ENCODE peak calls at places on chromosomes 13 and 19, in four cellular contexts. D, M, I and K are unnamed samples.

GRCh38 chr19:45809643-45810159 is 5.4 kb downstream of the RSPH6A start:
- DNase-seq in I (peak), D (peak), M (no peak), K (peak)

GRCh38 chr19:30117636-30118145 is 175.7 kb downstream of the URI1 start:
- DNase-seq in M (no peak), I (no peak), D (no peak), K (no peak)

GRCh38 chr13:114017028-114017630 is 43.3 kb upstream of the C13orf46 start:
- DNase-seq in I (peak), M (peak), D (peak), K (peak)

GRCh38 chr13:54287062-54287764 is 1258.6 kb downstream of the OLFM4 start:
- DNase-seq in M (no peak), D (peak), I (no peak), K (no peak)

GRCh38 chr19:34232566-34233481 is 21.5 kb upstream of the GARRE1 start:
- DNase-seq in D (no peak), I (no peak), M (no peak), K (peak)

GRCh38 chr19:29798783-29799182 is 13.0 kb upstream of the CCNE1 start:
- DNase-seq in I (no peak), M (no peak), D (no peak), K (peak)

GRCh38 chr13:112875627-112876026 is 93.4 kb upstream of the MCF2L start:
- DNase-seq in M (no peak), D (no peak), I (no peak), K (no peak)

GRCh38 chr13:97030705-97031452 is 36.6 kb upstream of the OXGR1 start:
- DNase-seq in M (no peak), I (peak), D (no peak), K (peak)

GRCh38 chr13:37490176-37490575 is 108.4 kb downstream of the POSTN start:
- DNase-seq in D (no peak), I (no peak), M (no peak), K (peak)

GRCh38 chr19:29969891-29970290 is 27.9 kb downstream of the URI1 start:
- DNase-seq in M (no peak), D (no peak), I (no peak), K (no peak)

GRCh38 chr19:39436350-39436716 is 584 bp upstream of the RPS16 start:
- DNase-seq in I (no peak), M (no peak), D (no peak), K (no peak)

GRCh38 chr19:12946092-12946845 is 607 bp downstream of the RAD23A start:
- DNase-seq in D (peak), M (peak), I (peak), K (peak)

GRCh38 chr19:11539495-11540365 is 1.1 kb downstream of the CNN1 start:
- DNase-seq in D (no peak), I (peak), M (peak), K (peak)

GRCh38 chr19:58578430-58578925 is 5.3 kb upstream of the MZF1 start:
- DNase-seq in M (no peak), D (no peak), I (no peak), K (no peak)

GRCh38 chr13:78881746-78882145 is 222.8 kb upstream of the OBI1 start:
- DNase-seq in I (no peak), M (no peak), D (no peak), K (no peak)

GRCh38 chr19:35710784-35711723 is 6.7 kb downstream of the ZBTB32 start:
- DNase-seq in I (no peak), M (no peak), D (no peak), K (no peak)

GRCh38 chr13:113756441-113757097 is 2.5 kb upstream of the TMEM255B start:
- DNase-seq in D (no peak), M (no peak), I (no peak), K (peak)

GRCh38 chr13:113493315-113493951 is 2.9 kb upstream of the DCUN1D2 start:
- DNase-seq in I (peak), D (no peak), M (no peak), K (peak)

GRCh38 chr13:83048419-83048818 is 833.9 kb downstream of the SLITRK1 start:
- DNase-seq in M (no peak), D (no peak), I (no peak), K (peak)

GRCh38 chr19:35462476-35462953 is 14.5 kb downstream of the FFAR2 start:
- DNase-seq in M (no peak), D (no peak), I (no peak), K (no peak)

GRCh38 chr13:36862002-36862706 is 43.1 kb downstream of the RFXAP start:
- DNase-seq in M (no peak), D (no peak), I (peak), K (no peak)

GRCh38 chr13:104315606-104316005 is 1249.4 kb upstream of the SLC10A2 start:
- DNase-seq in M (no peak), D (no peak), I (no peak), K (peak)

GRCh38 chr13:80082396-80083096 is 258.4 kb downstream of the SPRY2 start:
- DNase-seq in D (no peak), I (no peak), M (no peak), K (peak)

GRCh38 chr19:50839712-50840655 is 6.6 kb upstream of the KLK15 start:
- DNase-seq in I (no peak), D (no peak), M (no peak), K (no peak)

GRCh38 chr19:38977445-38978314 is 2.1 kb upstream of the FBXO17 start:
- DNase-seq in M (no peak), D (no peak), I (no peak), K (peak)

GRCh38 chr19:45817725-45818301 is 2.7 kb upstream of the RSPH6A start:
- DNase-seq in M (peak), I (peak), D (peak), K (no peak)

GRCh38 chr13:93476175-93476574 is 249.6 kb downstream of the GPC6 start:
- DNase-seq in D (no peak), I (peak), M (no peak), K (peak)

GRCh38 chr19:14689598-14690503 is at the start of gene ZNF333:
- DNase-seq in M (peak), D (peak), I (peak), K (peak)
- H4K5ac ChIP-seq in M (peak), D (no peak), I (no peak), K (peak)

GRCh38 chr13:75391432-75392100 is 90.4 kb downstream of the TBC1D4 start:
- DNase-seq in M (no peak), I (no peak), D (no peak), K (peak)

GRCh38 chr13:75395901-75396300 is 86.1 kb downstream of the TBC1D4 start:
- DNase-seq in I (no peak), D (no peak), M (no peak), K (no peak)

GRCh38 chr13:75398072-75398471 is 83.9 kb downstream of the TBC1D4 start:
- DNase-seq in I (no peak), M (no peak), D (no peak), K (no peak)

GRCh38 chr13:75393839-75394238 is 88.1 kb downstream of the TBC1D4 start:
- DNase-seq in I (no peak), D (no peak), M (no peak), K (peak)

DNA sequence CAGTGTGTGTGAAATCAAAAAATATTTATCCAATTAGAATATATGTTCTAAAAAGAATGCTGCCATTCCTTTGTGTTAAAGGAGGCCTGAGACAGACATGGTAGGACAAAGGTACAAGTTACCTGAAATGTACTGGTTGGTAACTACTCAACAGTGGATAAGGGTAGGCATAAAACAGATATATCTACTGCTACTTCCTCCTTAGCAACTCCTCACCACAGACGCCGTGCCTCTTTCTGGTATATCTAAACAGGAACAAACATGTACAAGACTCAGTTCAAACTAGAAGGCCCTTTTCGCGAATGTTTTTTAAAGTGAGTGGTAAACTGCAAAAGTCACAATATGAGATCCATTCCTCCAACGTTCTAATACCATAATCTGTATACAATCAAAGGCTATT is 86.9 kb downstream of the TBC1D4 start:
- DNase-seq in M (no peak), D (no peak), I (no peak), K (no peak)
- H4K5ac ChIP-seq in M (no peak), D (no peak), I (no peak), K (no peak)

GRCh38 chr13:49638416-49639072 is 10.2 kb downstream of the ARL11 start:
- DNase-seq in M (no peak), D (no peak), I (no peak), K (no peak)

GRCh38 chr13:49637989-49638388 is 9.7 kb downstream of the ARL11 start:
- DNase-seq in D (no peak), I (no peak), M (no peak), K (no peak)

GRCh38 chr13:49636705-49637104 is 8.4 kb downstream of the ARL11 start:
- DNase-seq in I (no peak), D (no peak), M (no peak), K (no peak)

GRCh38 chr13:49633687-49634086 is 5.4 kb downstream of the ARL11 start:
- DNase-seq in D (no peak), M (no peak), I (no peak), K (no peak)

GRCh38 chr13:49635599-49636433 is 7.5 kb downstream of the ARL11 start:
- DNase-seq in D (peak), I (peak), M (peak), K (peak)
- H4K5ac ChIP-seq in D (no peak), I (no peak), M (peak), K (no peak)

GRCh38 chr19:53511357-53511756 is 26.6 kb upstream of the ZNF331 start:
- DNase-seq in D (no peak), I (no peak), M (no peak), K (no peak)
- H4K5ac ChIP-seq in D (no peak), I (no peak), M (no peak), K (no peak)

GRCh38 chr13:30844548-30845296 is 61.3 kb upstream of the MEDAG start:
- DNase-seq in D (no peak), I (no peak), M (no peak), K (no peak)

GRCh38 chr13:30846311-30846710 is 59.8 kb upstream of the MEDAG start:
- DNase-seq in I (no peak), M (no peak), D (no peak), K (peak)

GRCh38 chr13:30843548-30843947 is 62.5 kb upstream of the MEDAG start:
- DNase-seq in D (no peak), I (no peak), M (no peak), K (no peak)

GRCh38 chr13:30846844-30847243 is 59.2 kb upstream of the MEDAG start:
- DNase-seq in I (no peak), M (no peak), D (no peak), K (no peak)

DNA sequence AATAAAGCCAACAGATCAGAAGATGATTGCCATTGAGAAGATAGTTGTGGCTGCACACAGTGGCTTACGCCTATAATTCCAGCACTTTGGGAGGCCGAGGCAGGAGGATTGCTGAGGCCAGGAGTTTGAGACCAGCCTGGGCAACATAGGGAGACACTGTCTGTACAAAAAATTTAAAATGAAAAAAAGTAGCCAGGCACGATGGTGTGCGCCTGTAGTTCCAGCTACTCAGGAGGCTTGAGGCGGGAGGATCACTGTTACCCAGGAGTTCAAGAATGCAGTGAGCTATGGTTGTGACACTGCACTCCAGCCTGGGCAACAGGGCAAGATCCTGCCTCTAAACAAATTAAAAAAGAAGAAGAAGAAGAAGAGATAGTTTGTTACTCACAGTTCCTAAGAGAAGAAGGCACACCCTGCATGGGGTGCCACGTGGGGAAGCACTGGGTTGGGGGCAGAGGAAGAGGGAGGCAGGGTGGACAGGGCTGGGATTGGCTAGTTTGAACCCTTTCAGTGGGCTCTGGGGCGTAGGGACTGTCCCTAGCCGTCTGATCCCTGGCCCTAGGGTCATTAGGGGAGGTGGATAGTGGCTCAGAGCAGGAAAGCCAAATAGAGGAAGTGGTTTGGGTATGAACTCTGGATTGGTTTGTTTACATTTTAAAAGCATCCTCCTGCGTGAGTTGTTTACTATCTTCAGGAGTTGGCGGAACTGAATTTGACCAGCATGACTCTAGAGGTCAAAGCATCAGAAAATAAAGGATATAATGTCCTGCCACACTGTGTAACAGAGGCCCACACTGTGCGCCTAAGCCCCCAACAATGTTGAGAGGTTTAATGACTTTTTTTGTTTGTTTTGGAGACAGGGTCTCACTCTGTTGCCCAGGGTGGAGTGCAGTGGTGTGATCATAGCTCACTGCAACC is 60.5 kb upstream of the MEDAG start:
- DNase-seq in D (no peak), M (no peak), I (no peak), K (no peak)
- H4K5ac ChIP-seq in D (no peak), M (no peak), I (no peak), K (peak)